ENCODE peak calls at places on chromosomes 16 and 17, in five cellular contexts. One of them, this sample, is unnamed.
A peak's percentile ranks its signal among the peaks of the same experiment; 100 is the strongest.

GRCh38 chr17:74287203-74287602 is 13.2 kb downstream of the DNAI2 start:
- DNase-seq in keratinocyte: no peak
- DNase-seq in SK-N-SH: no peak
- DNase-seq in neural progenitor cell: no peak
- DNase-seq in fibroblast of lung: no peak
- DNase-seq in this sample: no peak

GRCh38 chr16:88960516-88960915 is 16.5 kb downstream of the CBFA2T3 start:
- DNase-seq in neural progenitor cell: no peak
- DNase-seq in keratinocyte: no peak
- DNase-seq in fibroblast of lung: no peak
- DNase-seq in SK-N-SH: no peak
- DNase-seq in this sample: no peak

GRCh38 chr16:85369741-85370528 is 243.2 kb upstream of the GSE1 start:
- DNase-seq in keratinocyte: no peak
- DNase-seq in fibroblast of lung: no peak
- DNase-seq in SK-N-SH: peak; percentile 84
- DNase-seq in neural progenitor cell: peak; percentile 67
- DNase-seq in this sample: peak; percentile 43

GRCh38 chr16:25026621-25027020 is 11.5 kb upstream of the ARHGAP17 start:
- DNase-seq in fibroblast of lung: no peak
- DNase-seq in neural progenitor cell: no peak
- DNase-seq in keratinocyte: no peak
- DNase-seq in SK-N-SH: no peak
- DNase-seq in this sample: no peak

GRCh38 chr16:28538733-28539596 is at the start of gene NUPR1:
- DNase-seq in neural progenitor cell: no peak
- DNase-seq in keratinocyte: peak; percentile 61
- DNase-seq in fibroblast of lung: peak; percentile 99
- DNase-seq in SK-N-SH: no peak
- DNase-seq in this sample: no peak

GRCh38 chr17:2025220-2025621 is at the start of gene RTN4RL1:
- DNase-seq in fibroblast of lung: peak; percentile 68
- DNase-seq in SK-N-SH: peak; percentile 78
- DNase-seq in keratinocyte: no peak
- DNase-seq in neural progenitor cell: peak; percentile 81
- DNase-seq in this sample: peak; percentile 55

GRCh38 chr17:11705111-11705510 is 106.8 kb downstream of the DNAH9 start:
- DNase-seq in neural progenitor cell: no peak
- DNase-seq in keratinocyte: no peak
- DNase-seq in SK-N-SH: no peak
- DNase-seq in fibroblast of lung: no peak
- DNase-seq in this sample: no peak

GRCh38 chr16:78993342-78993741 is 607.2 kb downstream of the MAF start:
- DNase-seq in keratinocyte: no peak
- DNase-seq in fibroblast of lung: no peak
- DNase-seq in SK-N-SH: no peak
- DNase-seq in neural progenitor cell: no peak
- DNase-seq in this sample: no peak

GRCh38 chr16:66391726-66392670 is 25.5 kb downstream of the CDH5 start:
- DNase-seq in keratinocyte: no peak
- DNase-seq in fibroblast of lung: no peak
- DNase-seq in SK-N-SH: no peak
- DNase-seq in neural progenitor cell: no peak
- DNase-seq in this sample: no peak

GRCh38 chr16:78768723-78769122 is 669.3 kb downstream of the WWOX start:
- DNase-seq in neural progenitor cell: peak; percentile 45
- DNase-seq in SK-N-SH: no peak
- DNase-seq in keratinocyte: no peak
- DNase-seq in fibroblast of lung: no peak
- DNase-seq in this sample: no peak

GRCh38 chr16:9139965-9140364 is 48.5 kb downstream of the HAPSTR1 start:
- DNase-seq in keratinocyte: no peak
- DNase-seq in neural progenitor cell: peak; percentile 39
- DNase-seq in fibroblast of lung: peak; percentile 31
- DNase-seq in SK-N-SH: peak; percentile 42
- DNase-seq in this sample: no peak

GRCh38 chr17:79952915-79953314 is 82.8 kb downstream of the TBC1D16 start:
- DNase-seq in keratinocyte: no peak
- DNase-seq in neural progenitor cell: no peak
- DNase-seq in fibroblast of lung: no peak
- DNase-seq in SK-N-SH: peak; percentile 21
- DNase-seq in this sample: no peak

GRCh38 chr17:71600137-71600789 is 520.6 kb upstream of the SOX9 start:
- DNase-seq in fibroblast of lung: peak; percentile 37
- DNase-seq in SK-N-SH: no peak
- DNase-seq in neural progenitor cell: no peak
- DNase-seq in keratinocyte: no peak
- DNase-seq in this sample: no peak

GRCh38 chr16:5206331-5206990 is 108.9 kb upstream of the EEF2KMT start:
- DNase-seq in fibroblast of lung: no peak
- DNase-seq in SK-N-SH: no peak
- DNase-seq in keratinocyte: no peak
- DNase-seq in neural progenitor cell: no peak
- DNase-seq in this sample: no peak

GRCh38 chr17:35896011-35896587 is 15.9 kb upstream of the CCL5 start:
- DNase-seq in fibroblast of lung: no peak
- DNase-seq in keratinocyte: no peak
- DNase-seq in neural progenitor cell: no peak
- DNase-seq in SK-N-SH: no peak
- DNase-seq in this sample: no peak

GRCh38 chr17:157901-158300 is 20.5 kb downstream of the SCGB1C2 start:
- DNase-seq in neural progenitor cell: no peak
- DNase-seq in fibroblast of lung: no peak
- DNase-seq in keratinocyte: no peak
- DNase-seq in SK-N-SH: no peak
- DNase-seq in this sample: no peak

GRCh38 chr16:53898993-53899392 is 195.0 kb downstream of the FTO start:
- DNase-seq in keratinocyte: no peak
- DNase-seq in neural progenitor cell: no peak
- DNase-seq in SK-N-SH: no peak
- DNase-seq in fibroblast of lung: peak; percentile 33
- DNase-seq in this sample: no peak

GRCh38 chr17:28937044-28937729 is 14.1 kb downstream of the PHF12 start:
- DNase-seq in neural progenitor cell: no peak
- DNase-seq in SK-N-SH: no peak
- DNase-seq in keratinocyte: no peak
- DNase-seq in fibroblast of lung: peak; percentile 61
- DNase-seq in this sample: no peak

GRCh38 chr16:2795714-2796143 is 2.5 kb upstream of the PRSS41 start:
- DNase-seq in SK-N-SH: no peak
- DNase-seq in keratinocyte: no peak
- DNase-seq in neural progenitor cell: no peak
- DNase-seq in fibroblast of lung: no peak
- DNase-seq in this sample: no peak

GRCh38 chr17:76268991-76269981 is 4.1 kb downstream of the UBALD2 start:
- DNase-seq in keratinocyte: no peak
- DNase-seq in fibroblast of lung: no peak
- DNase-seq in neural progenitor cell: no peak
- DNase-seq in SK-N-SH: peak; percentile 44
- DNase-seq in this sample: no peak

GRCh38 chr17:19020016-19020415 is 15.5 kb upstream of the FAM83G start:
- DNase-seq in SK-N-SH: no peak
- DNase-seq in neural progenitor cell: no peak
- DNase-seq in keratinocyte: no peak
- DNase-seq in fibroblast of lung: no peak
- DNase-seq in this sample: no peak

GRCh38 chr16:84786605-84787302 is 33.0 kb upstream of the CRISPLD2 start:
- DNase-seq in neural progenitor cell: no peak
- DNase-seq in fibroblast of lung: no peak
- DNase-seq in SK-N-SH: no peak
- DNase-seq in keratinocyte: no peak
- DNase-seq in this sample: no peak

GRCh38 chr17:9971991-9972390 is 66.9 kb upstream of the RCVRN start:
- DNase-seq in neural progenitor cell: no peak
- DNase-seq in SK-N-SH: peak; percentile 36
- DNase-seq in keratinocyte: no peak
- DNase-seq in fibroblast of lung: peak; percentile 71
- DNase-seq in this sample: no peak

GRCh38 chr16:71226229-71227141 is 4.0 kb downstream of the HYDIN start:
- DNase-seq in neural progenitor cell: no peak
- DNase-seq in SK-N-SH: no peak
- DNase-seq in keratinocyte: no peak
- DNase-seq in fibroblast of lung: no peak
- DNase-seq in this sample: no peak

GRCh38 chr17:75472119-75472518 is 15.7 kb downstream of the TMEM94 start:
- DNase-seq in fibroblast of lung: no peak
- DNase-seq in keratinocyte: no peak
- DNase-seq in SK-N-SH: no peak
- DNase-seq in neural progenitor cell: no peak
- DNase-seq in this sample: no peak

GRCh38 chr17:39813631-39814030 is 50.5 kb downstream of the IKZF3 start:
- DNase-seq in keratinocyte: no peak
- DNase-seq in neural progenitor cell: no peak
- DNase-seq in SK-N-SH: no peak
- DNase-seq in fibroblast of lung: no peak
- DNase-seq in this sample: no peak

GRCh38 chr17:82298538-82299421 is 18.6 kb downstream of the CD7 start:
- DNase-seq in fibroblast of lung: no peak
- DNase-seq in neural progenitor cell: no peak
- DNase-seq in keratinocyte: no peak
- DNase-seq in SK-N-SH: peak; percentile 38
- DNase-seq in this sample: no peak

GRCh38 chr16:17801024-17801423 is 330.3 kb upstream of the XYLT1 start:
- DNase-seq in keratinocyte: no peak
- DNase-seq in fibroblast of lung: peak; percentile 4
- DNase-seq in SK-N-SH: no peak
- DNase-seq in neural progenitor cell: no peak
- DNase-seq in this sample: no peak

GRCh38 chr16:6964679-6965078 is 368.0 kb upstream of the RBFOX1 start:
- DNase-seq in neural progenitor cell: peak; percentile 80
- DNase-seq in keratinocyte: no peak
- DNase-seq in SK-N-SH: no peak
- DNase-seq in fibroblast of lung: no peak
- DNase-seq in this sample: no peak

GRCh38 chr17:43020030-43020621 is 2.1 kb downstream of the VAT1 start:
- DNase-seq in neural progenitor cell: no peak
- DNase-seq in keratinocyte: no peak
- DNase-seq in fibroblast of lung: no peak
- DNase-seq in SK-N-SH: no peak
- DNase-seq in this sample: no peak

GRCh38 chr16:23682181-23682580 is 3.5 kb downstream of the PLK1 start:
- DNase-seq in fibroblast of lung: peak; percentile 76
- DNase-seq in SK-N-SH: no peak
- DNase-seq in neural progenitor cell: no peak
- DNase-seq in keratinocyte: no peak
- DNase-seq in this sample: no peak
- H3K4me2 ChIP-seq in fibroblast of lung: no peak overlapping the region
- H3K4me2 ChIP-seq in SK-N-SH: no peak overlapping the region
- H3K4me2 ChIP-seq in neural progenitor cell: peak overlapping the region; percentile 85
- H3K4me2 ChIP-seq in keratinocyte: no peak overlapping the region
- H3K4me2 ChIP-seq in this sample: no peak overlapping the region

DNA sequence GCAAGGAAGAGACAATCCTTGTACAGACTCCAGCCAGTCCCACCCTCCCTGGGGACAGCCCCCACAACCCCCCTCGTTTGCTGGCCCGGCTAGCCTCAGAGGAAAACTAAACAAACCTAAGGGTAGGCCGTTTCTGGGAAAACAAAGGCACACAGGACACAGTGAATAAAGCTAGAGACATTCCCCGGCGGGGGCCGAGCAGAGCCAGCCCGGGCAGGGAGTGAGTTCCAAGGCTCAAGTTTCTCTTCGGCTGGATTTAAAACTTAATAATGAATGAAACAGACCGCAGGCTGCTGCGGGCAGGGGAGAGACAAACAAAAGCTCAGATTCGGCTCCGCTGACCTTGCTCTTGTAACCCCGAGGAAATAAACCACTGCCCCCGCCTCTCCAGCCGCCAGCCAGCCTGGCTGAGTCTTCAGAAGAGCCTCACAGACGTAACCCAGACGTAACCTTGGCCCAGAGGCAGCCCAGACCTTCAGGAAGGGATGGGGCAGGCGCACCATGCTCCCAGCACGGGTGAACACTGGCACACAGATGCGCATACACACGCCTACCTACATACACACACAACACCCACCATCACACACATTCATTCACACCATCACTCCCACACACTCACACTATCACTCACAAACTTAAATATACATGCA is 216.0 kb downstream of the ZNF423 start:
- DNase-seq in fibroblast of lung: peak; percentile 92
- DNase-seq in keratinocyte: no peak
- DNase-seq in neural progenitor cell: peak; percentile 88
- DNase-seq in SK-N-SH: peak; percentile 81
- DNase-seq in this sample: peak; percentile 63
- H3K4me3 ChIP-seq in fibroblast of lung: no peak overlapping the region
- H3K4me3 ChIP-seq in keratinocyte: no peak overlapping the region
- H3K4me3 ChIP-seq in neural progenitor cell: peak overlapping the region; percentile 4
- H3K4me3 ChIP-seq in SK-N-SH: no peak overlapping the region
- H3K4me3 ChIP-seq in this sample: no peak overlapping the region

GRCh38 chr17:36931096-36931696 is 6.1 kb upstream of the LHX1 start:
- DNase-seq in fibroblast of lung: no peak
- DNase-seq in keratinocyte: no peak
- DNase-seq in neural progenitor cell: no peak
- DNase-seq in SK-N-SH: no peak
- DNase-seq in this sample: no peak

GRCh38 chr17:36926701-36927100 is 10.6 kb upstream of the LHX1 start:
- DNase-seq in keratinocyte: no peak
- DNase-seq in neural progenitor cell: no peak
- DNase-seq in SK-N-SH: no peak
- DNase-seq in fibroblast of lung: no peak
- DNase-seq in this sample: no peak

GRCh38 chr17:36930501-36930900 is 6.8 kb upstream of the LHX1 start:
- DNase-seq in neural progenitor cell: no peak
- DNase-seq in fibroblast of lung: no peak
- DNase-seq in SK-N-SH: no peak
- DNase-seq in keratinocyte: no peak
- DNase-seq in this sample: no peak

GRCh38 chr17:36926226-36926625 is 11.0 kb upstream of the LHX1 start:
- DNase-seq in keratinocyte: no peak
- DNase-seq in fibroblast of lung: no peak
- DNase-seq in neural progenitor cell: no peak
- DNase-seq in SK-N-SH: no peak
- DNase-seq in this sample: no peak

DNA sequence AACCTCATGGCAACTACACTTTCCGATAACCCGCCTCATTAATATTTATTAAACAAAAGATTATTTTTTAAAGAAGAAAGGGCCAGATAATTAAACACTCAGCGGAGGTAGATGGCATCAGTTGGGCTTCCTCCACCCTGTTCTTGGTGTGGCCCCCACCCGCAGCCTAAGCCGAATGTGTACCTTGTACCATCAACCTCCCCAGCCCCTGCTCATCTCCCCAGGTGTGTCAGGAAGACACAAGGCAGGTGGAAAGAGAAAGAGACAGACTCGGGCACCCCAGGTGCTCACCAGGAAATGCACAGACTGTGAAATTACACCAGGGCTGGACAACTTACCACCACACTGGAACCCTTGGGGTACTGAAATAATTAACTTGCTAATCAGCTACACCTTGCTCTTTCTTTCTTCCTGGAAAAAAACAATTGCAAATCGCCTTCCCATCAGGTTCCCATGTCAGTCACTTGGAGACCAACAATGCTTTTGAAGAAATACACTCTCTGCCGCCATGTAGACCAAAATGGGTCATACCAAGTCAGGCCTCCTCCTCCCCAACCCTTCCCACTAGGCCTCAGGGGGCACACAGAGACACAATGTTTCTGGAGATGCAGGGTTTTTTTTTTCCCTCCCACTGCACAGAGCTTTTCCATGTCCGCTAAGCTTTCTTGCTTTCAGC is 8.7 kb upstream of the LHX1 start:
- DNase-seq in SK-N-SH: no peak
- DNase-seq in fibroblast of lung: no peak
- DNase-seq in keratinocyte: no peak
- DNase-seq in neural progenitor cell: no peak
- DNase-seq in this sample: no peak
- H3K4me2 ChIP-seq in SK-N-SH: no peak overlapping the region
- H3K4me2 ChIP-seq in fibroblast of lung: no peak overlapping the region
- H3K4me2 ChIP-seq in keratinocyte: no peak overlapping the region
- H3K4me2 ChIP-seq in neural progenitor cell: peak overlapping the region; percentile 67
- H3K4me2 ChIP-seq in this sample: peak overlapping the region; percentile 13

GRCh38 chr17:78192616-78193015 is 5.5 kb downstream of the AFMID start:
- DNase-seq in keratinocyte: no peak
- DNase-seq in neural progenitor cell: no peak
- DNase-seq in SK-N-SH: no peak
- DNase-seq in fibroblast of lung: no peak
- DNase-seq in this sample: no peak
- H3K4me3 ChIP-seq in keratinocyte: no peak overlapping the region
- H3K4me3 ChIP-seq in neural progenitor cell: no peak overlapping the region
- H3K4me3 ChIP-seq in SK-N-SH: no peak overlapping the region
- H3K4me3 ChIP-seq in fibroblast of lung: no peak overlapping the region
- H3K4me3 ChIP-seq in this sample: no peak overlapping the region